ENCODE peak calls at places on chromosomes 16 and 17, in nine cellular contexts. One of them, this sample, is unnamed.

GRCh38 chr17:41415411-41415810 is 9.0 kb downstream of the KRT37 start:
- DNase-seq in bronchial epithelial cell: no peak
- DNase-seq in tibial artery: no peak
- DNase-seq in tibial nerve: no peak
- DNase-seq in esophagus squamous epithelium: no peak
- DNase-seq in cardiac muscle cell: no peak
- DNase-seq in colonic mucosa: no peak
- DNase-seq in AG04450: no peak
- DNase-seq in heart right ventricle: no peak
- DNase-seq in this sample: no peak

GRCh38 chr16:19844945-19845641 is 39.6 kb downstream of the GPRC5B start:
- DNase-seq in bronchial epithelial cell: no peak
- DNase-seq in tibial artery: no peak
- DNase-seq in tibial nerve: no peak
- DNase-seq in esophagus squamous epithelium: no peak
- DNase-seq in cardiac muscle cell: no peak
- DNase-seq in colonic mucosa: no peak
- DNase-seq in AG04450: peak
- DNase-seq in heart right ventricle: no peak
- DNase-seq in this sample: peak

GRCh38 chr17:41360291-41360995 is 9.2 kb downstream of the KRT33B start:
- DNase-seq in bronchial epithelial cell: peak
- DNase-seq in tibial artery: no peak
- DNase-seq in tibial nerve: no peak
- DNase-seq in esophagus squamous epithelium: no peak
- DNase-seq in cardiac muscle cell: no peak
- DNase-seq in colonic mucosa: no peak
- DNase-seq in AG04450: no peak
- DNase-seq in heart right ventricle: no peak
- DNase-seq in this sample: peak

GRCh38 chr16:56298948-56299602 is 107.8 kb downstream of the GNAO1 start:
- DNase-seq in bronchial epithelial cell: no peak
- DNase-seq in tibial artery: peak
- DNase-seq in tibial nerve: peak
- DNase-seq in esophagus squamous epithelium: no peak
- DNase-seq in cardiac muscle cell: no peak
- DNase-seq in colonic mucosa: no peak
- DNase-seq in AG04450: no peak
- DNase-seq in heart right ventricle: peak
- DNase-seq in this sample: no peak

GRCh38 chr17:31415640-31416502 is 24.4 kb downstream of the RAB11FIP4 start:
- DNase-seq in bronchial epithelial cell: no peak
- DNase-seq in tibial artery: no peak
- DNase-seq in tibial nerve: no peak
- DNase-seq in esophagus squamous epithelium: no peak
- DNase-seq in cardiac muscle cell: no peak
- DNase-seq in colonic mucosa: no peak
- DNase-seq in AG04450: no peak
- DNase-seq in heart right ventricle: no peak
- DNase-seq in this sample: no peak

GRCh38 chr16:11563493-11564040 is 23.2 kb downstream of the LITAF start:
- DNase-seq in bronchial epithelial cell: no peak
- DNase-seq in tibial artery: no peak
- DNase-seq in tibial nerve: no peak
- DNase-seq in esophagus squamous epithelium: no peak
- DNase-seq in cardiac muscle cell: no peak
- DNase-seq in colonic mucosa: no peak
- DNase-seq in AG04450: no peak
- DNase-seq in heart right ventricle: no peak
- DNase-seq in this sample: no peak

GRCh38 chr17:80501739-80502577 is 25.6 kb upstream of the NPTX1 start:
- DNase-seq in bronchial epithelial cell: no peak
- DNase-seq in tibial artery: no peak
- DNase-seq in tibial nerve: no peak
- DNase-seq in esophagus squamous epithelium: no peak
- DNase-seq in cardiac muscle cell: no peak
- DNase-seq in colonic mucosa: no peak
- DNase-seq in AG04450: no peak
- DNase-seq in heart right ventricle: no peak
- DNase-seq in this sample: peak

GRCh38 chr16:12500771-12501170 is 302.9 kb downstream of the CPPED1 start:
- DNase-seq in bronchial epithelial cell: no peak
- DNase-seq in tibial artery: peak
- DNase-seq in tibial nerve: no peak
- DNase-seq in esophagus squamous epithelium: no peak
- DNase-seq in cardiac muscle cell: no peak
- DNase-seq in colonic mucosa: peak
- DNase-seq in AG04450: no peak
- DNase-seq in heart right ventricle: no peak
- DNase-seq in this sample: no peak

GRCh38 chr16:85227924-85228462 is 115.7 kb upstream of the CIBAR2 start:
- DNase-seq in bronchial epithelial cell: peak
- DNase-seq in tibial artery: no peak
- DNase-seq in tibial nerve: no peak
- DNase-seq in esophagus squamous epithelium: no peak
- DNase-seq in cardiac muscle cell: peak
- DNase-seq in colonic mucosa: no peak
- DNase-seq in AG04450: no peak
- DNase-seq in heart right ventricle: no peak
- DNase-seq in this sample: peak

GRCh38 chr16:85800321-85800669 is 800 bp downstream of the COX4I1 start:
- DNase-seq in bronchial epithelial cell: no peak
- DNase-seq in tibial artery: no peak
- DNase-seq in tibial nerve: no peak
- DNase-seq in esophagus squamous epithelium: no peak
- DNase-seq in cardiac muscle cell: peak
- DNase-seq in colonic mucosa: peak
- DNase-seq in AG04450: no peak
- DNase-seq in heart right ventricle: no peak
- DNase-seq in this sample: no peak

GRCh38 chr16:87274808-87275207 is 42.4 kb downstream of the C16orf95 start:
- DNase-seq in bronchial epithelial cell: no peak
- DNase-seq in tibial artery: no peak
- DNase-seq in tibial nerve: no peak
- DNase-seq in esophagus squamous epithelium: no peak
- DNase-seq in cardiac muscle cell: no peak
- DNase-seq in colonic mucosa: no peak
- DNase-seq in AG04450: no peak
- DNase-seq in heart right ventricle: no peak
- DNase-seq in this sample: no peak

GRCh38 chr17:66466933-66467367 is 164.5 kb downstream of the PRKCA start:
- DNase-seq in bronchial epithelial cell: peak
- DNase-seq in tibial artery: no peak
- DNase-seq in tibial nerve: no peak
- DNase-seq in esophagus squamous epithelium: no peak
- DNase-seq in cardiac muscle cell: peak
- DNase-seq in colonic mucosa: no peak
- DNase-seq in AG04450: peak
- DNase-seq in heart right ventricle: no peak
- DNase-seq in this sample: peak

GRCh38 chr16:55433030-55433429 is 46.0 kb upstream of the MMP2 start:
- DNase-seq in bronchial epithelial cell: no peak
- DNase-seq in tibial artery: no peak
- DNase-seq in tibial nerve: no peak
- DNase-seq in esophagus squamous epithelium: no peak
- DNase-seq in cardiac muscle cell: no peak
- DNase-seq in colonic mucosa: no peak
- DNase-seq in AG04450: no peak
- DNase-seq in heart right ventricle: no peak
- DNase-seq in this sample: no peak

GRCh38 chr17:80217703-80218362 is 2.3 kb downstream of the SGSH start:
- DNase-seq in bronchial epithelial cell: no peak
- DNase-seq in tibial artery: no peak
- DNase-seq in tibial nerve: no peak
- DNase-seq in esophagus squamous epithelium: no peak
- DNase-seq in cardiac muscle cell: no peak
- DNase-seq in colonic mucosa: no peak
- DNase-seq in AG04450: no peak
- DNase-seq in heart right ventricle: no peak
- DNase-seq in this sample: no peak

GRCh38 chr16:67967183-67967955 is 1.1 kb downstream of the SLC12A4 start:
- DNase-seq in bronchial epithelial cell: peak
- DNase-seq in tibial artery: no peak
- DNase-seq in tibial nerve: no peak
- DNase-seq in esophagus squamous epithelium: no peak
- DNase-seq in cardiac muscle cell: peak
- DNase-seq in colonic mucosa: no peak
- DNase-seq in AG04450: no peak
- DNase-seq in heart right ventricle: peak
- DNase-seq in this sample: no peak

GRCh38 chr16:85819711-85820110 is 20.2 kb downstream of the COX4I1 start:
- DNase-seq in bronchial epithelial cell: no peak
- DNase-seq in tibial artery: no peak
- DNase-seq in tibial nerve: no peak
- DNase-seq in esophagus squamous epithelium: no peak
- DNase-seq in cardiac muscle cell: no peak
- DNase-seq in colonic mucosa: no peak
- DNase-seq in AG04450: no peak
- DNase-seq in heart right ventricle: no peak
- DNase-seq in this sample: peak

GRCh38 chr17:74928786-74929185 is 4.7 kb downstream of the OTOP2 start:
- DNase-seq in bronchial epithelial cell: no peak
- DNase-seq in tibial artery: no peak
- DNase-seq in tibial nerve: no peak
- DNase-seq in esophagus squamous epithelium: no peak
- DNase-seq in cardiac muscle cell: no peak
- DNase-seq in colonic mucosa: no peak
- DNase-seq in AG04450: no peak
- DNase-seq in heart right ventricle: no peak
- DNase-seq in this sample: no peak

GRCh38 chr17:59561042-59561441 is 4.4 kb upstream of the DHX40 start:
- DNase-seq in bronchial epithelial cell: peak
- DNase-seq in tibial artery: no peak
- DNase-seq in tibial nerve: no peak
- DNase-seq in esophagus squamous epithelium: no peak
- DNase-seq in cardiac muscle cell: peak
- DNase-seq in colonic mucosa: no peak
- DNase-seq in AG04450: no peak
- DNase-seq in heart right ventricle: no peak
- DNase-seq in this sample: peak
- TF ChIP-seq CTCF in bronchial epithelial cell: peak
- TF ChIP-seq CTCF in tibial artery: no peak
- TF ChIP-seq CTCF in tibial nerve: no peak
- TF ChIP-seq CTCF in esophagus squamous epithelium: no peak
- TF ChIP-seq CTCF in cardiac muscle cell: peak
- TF ChIP-seq CTCF in colonic mucosa: no peak
- TF ChIP-seq CTCF in AG04450: peak
- TF ChIP-seq CTCF in heart right ventricle: no peak
- TF ChIP-seq CTCF in this sample: peak

GRCh38 chr16:2212362-2213324 is 2.0 kb upstream of the BRICD5 start:
- DNase-seq in bronchial epithelial cell: peak
- DNase-seq in tibial artery: no peak
- DNase-seq in tibial nerve: no peak
- DNase-seq in esophagus squamous epithelium: no peak
- DNase-seq in cardiac muscle cell: no peak
- DNase-seq in colonic mucosa: no peak
- DNase-seq in AG04450: no peak
- DNase-seq in heart right ventricle: peak
- DNase-seq in this sample: no peak
- H3K4me3 ChIP-seq in bronchial epithelial cell: peak
- H3K4me3 ChIP-seq in tibial artery: peak
- H3K4me3 ChIP-seq in tibial nerve: peak
- H3K4me3 ChIP-seq in esophagus squamous epithelium: no peak
- H3K4me3 ChIP-seq in cardiac muscle cell: peak
- H3K4me3 ChIP-seq in colonic mucosa: peak
- H3K4me3 ChIP-seq in AG04450: peak
- H3K4me3 ChIP-seq in heart right ventricle: peak
- H3K4me3 ChIP-seq in this sample: peak

GRCh38 chr17:13940858-13941665 is 128.2 kb upstream of the COX10 start:
- DNase-seq in bronchial epithelial cell: peak
- DNase-seq in tibial artery: no peak
- DNase-seq in tibial nerve: no peak
- DNase-seq in esophagus squamous epithelium: no peak
- DNase-seq in cardiac muscle cell: no peak
- DNase-seq in colonic mucosa: no peak
- DNase-seq in AG04450: no peak
- DNase-seq in heart right ventricle: no peak
- DNase-seq in this sample: peak
- TF ChIP-seq CTCF in bronchial epithelial cell: no peak
- TF ChIP-seq CTCF in tibial artery: no peak
- TF ChIP-seq CTCF in tibial nerve: no peak
- TF ChIP-seq CTCF in esophagus squamous epithelium: no peak
- TF ChIP-seq CTCF in cardiac muscle cell: no peak
- TF ChIP-seq CTCF in colonic mucosa: no peak
- TF ChIP-seq CTCF in AG04450: no peak
- TF ChIP-seq CTCF in heart right ventricle: no peak
- TF ChIP-seq CTCF in this sample: no peak

DNA sequence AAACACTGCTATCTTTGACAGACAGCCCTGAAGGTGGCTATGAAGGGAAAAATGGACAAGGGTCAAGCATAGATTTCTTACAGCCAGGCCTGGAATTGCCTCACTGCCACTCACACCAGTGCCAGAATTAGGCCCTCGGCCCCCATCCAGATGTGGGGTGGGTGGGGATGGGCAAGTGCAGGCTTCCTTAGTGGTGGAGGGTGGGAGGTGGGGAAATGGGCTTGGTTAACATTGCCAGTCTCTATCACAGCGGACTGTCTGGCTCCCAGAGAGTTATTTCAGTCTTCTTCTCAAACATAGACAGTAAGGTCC is 24.9 kb downstream of the B9D1 start:
- DNase-seq in bronchial epithelial cell: no peak
- DNase-seq in tibial artery: no peak
- DNase-seq in tibial nerve: no peak
- DNase-seq in esophagus squamous epithelium: no peak
- DNase-seq in cardiac muscle cell: no peak
- DNase-seq in colonic mucosa: no peak
- DNase-seq in AG04450: no peak
- DNase-seq in heart right ventricle: no peak
- DNase-seq in this sample: no peak
- H3K4me3 ChIP-seq in bronchial epithelial cell: no peak
- H3K4me3 ChIP-seq in tibial artery: no peak
- H3K4me3 ChIP-seq in tibial nerve: no peak
- H3K4me3 ChIP-seq in esophagus squamous epithelium: no peak
- H3K4me3 ChIP-seq in cardiac muscle cell: no peak
- H3K4me3 ChIP-seq in colonic mucosa: no peak
- H3K4me3 ChIP-seq in AG04450: no peak
- H3K4me3 ChIP-seq in heart right ventricle: no peak
- H3K4me3 ChIP-seq in this sample: no peak

GRCh38 chr17:10776372-10776771 is 27.5 kb downstream of the TMEM238L start:
- DNase-seq in bronchial epithelial cell: no peak
- DNase-seq in tibial artery: no peak
- DNase-seq in tibial nerve: no peak
- DNase-seq in esophagus squamous epithelium: no peak
- DNase-seq in cardiac muscle cell: no peak
- DNase-seq in colonic mucosa: no peak
- DNase-seq in AG04450: no peak
- DNase-seq in heart right ventricle: no peak
- DNase-seq in this sample: no peak
- TF ChIP-seq CTCF in bronchial epithelial cell: no peak
- TF ChIP-seq CTCF in tibial artery: no peak
- TF ChIP-seq CTCF in tibial nerve: no peak
- TF ChIP-seq CTCF in esophagus squamous epithelium: no peak
- TF ChIP-seq CTCF in cardiac muscle cell: no peak
- TF ChIP-seq CTCF in colonic mucosa: no peak
- TF ChIP-seq CTCF in AG04450: no peak
- TF ChIP-seq CTCF in heart right ventricle: no peak
- TF ChIP-seq CTCF in this sample: no peak